ENCODE peak calls at places on chromosomes 16 and 17, in four cellular contexts. E is Right ventricle myocardium inferior, O is OCI-LY7, H is NCI-H1930. I is an unnamed sample.
A peak's percentile ranks its signal among the peaks of the same experiment; 100 is the strongest.

GRCh38 chr16:47342055-47342454 is 118.8 kb downstream of the ITFG1 start:
- DNase-seq in E (no peak), O (no peak), H (no peak), I (no peak)

GRCh38 chr17:6327007-6327406 is 107.9 kb downstream of the AIPL1 start:
- DNase-seq in E (no peak), O (peak; percentile 4), H (no peak), I (no peak)

GRCh38 chr17:52105601-52106000 is 52.9 kb downstream of the CA10 start:
- DNase-seq in E (no peak), O (no peak), H (no peak), I (no peak)

GRCh38 chr17:55577011-55577586 is 65.8 kb upstream of the SMIM36 start:
- DNase-seq in E (peak; percentile 85), O (no peak), H (no peak), I (no peak)

GRCh38 chr16:70270176-70270575 is 18.4 kb upstream of the EXOSC6 start:
- DNase-seq in E (no peak), O (no peak), H (no peak), I (no peak)

GRCh38 chr16:67543036-67543435 is 14.4 kb downstream of the RIPOR1 start:
- DNase-seq in E (no peak), O (no peak), H (no peak), I (no peak)

GRCh38 chr16:10871157-10871991 is 5.6 kb upstream of the CIITA start:
- DNase-seq in E (peak; percentile 84), O (peak; percentile 65), H (no peak), I (no peak)

GRCh38 chr17:29624586-29624985 is 1.9 kb upstream of the CORO6 start:
- DNase-seq in E (no peak), O (no peak), H (no peak), I (no peak)

GRCh38 chr17:77269696-77270681 is 129.2 kb downstream of the SEC14L1 start:
- DNase-seq in E (no peak), O (no peak), H (no peak), I (no peak)

GRCh38 chr16:21301168-21301894 is 23.2 kb upstream of the CRYM start:
- DNase-seq in E (peak; percentile 83), O (peak; percentile 88), H (peak; percentile 61), I (peak; percentile 95)

GRCh38 chr16:87329436-87330256 is 12.5 kb upstream of the C16orf95 start:
- DNase-seq in E (peak; percentile 31), O (no peak), H (no peak), I (no peak)

GRCh38 chr17:57099165-57099564 is 14.1 kb downstream of the AKAP1 start:
- DNase-seq in E (no peak), O (peak; percentile 58), H (no peak), I (no peak)

GRCh38 chr17:78780335-78780734 is 1.7 kb downstream of the CYTH1 start:
- DNase-seq in E (no peak), O (peak; percentile 67), H (no peak), I (no peak)

GRCh38 chr17:46127524-46127923 is 65.7 kb downstream of the KANSL1 start:
- DNase-seq in E (no peak), O (no peak), H (no peak), I (no peak)

GRCh38 chr17:61570118-61570517 is 20.9 kb downstream of the NACA2 start:
- DNase-seq in E (no peak), O (peak; percentile 30), H (no peak), I (no peak)

GRCh38 chr17:77454560-77455095 is 313.9 kb downstream of the SEC14L1 start:
- DNase-seq in E (no peak), O (peak; percentile 65), H (no peak), I (no peak)

GRCh38 chr17:60630352-60630751 is 30.4 kb downstream of the PPM1D start:
- DNase-seq in E (no peak), O (no peak), H (no peak), I (no peak)

GRCh38 chr17:40065041-40065770 is 2.4 kb downstream of the THRA start:
- DNase-seq in E (no peak), O (no peak), H (no peak), I (peak; percentile 26)

GRCh38 chr16:11180489-11180888 is 75.5 kb downstream of the SOCS1 start:
- DNase-seq in E (no peak), O (no peak), H (no peak), I (no peak)

GRCh38 chr16:50068550-50068949 is 2.8 kb downstream of the HEATR3 start:
- DNase-seq in E (no peak), O (no peak), H (no peak), I (no peak)

GRCh38 chr16:69143116-69143515 is 10.7 kb downstream of the UTP4 start:
- DNase-seq in E (no peak), O (no peak), H (no peak), I (peak; percentile 7)

GRCh38 chr16:77288222-77288621 is 89.0 kb downstream of the SYCE1L start:
- DNase-seq in E (no peak), O (no peak), H (no peak), I (no peak)

GRCh38 chr17:46194393-46195216 is 1.4 kb upstream of the KANSL1 start:
- DNase-seq in E (no peak), O (peak; percentile 73), H (no peak), I (peak; percentile 71)

GRCh38 chr17:35666070-35666469 is 65.4 kb upstream of the RASL10B start:
- DNase-seq in E (no peak), O (no peak), H (no peak), I (no peak)